ENCODE peak calls at places on chromosomes 3 and 15, in seven cellular contexts. One of them, this sample, is unnamed.

GRCh38 chr15:41620536-41621199 is 39.5 kb upstream of the MGA start:
- DNase-seq in fibroblast of villous mesenchyme: no peak
- DNase-seq in psoas muscle: no peak
- DNase-seq in esophagus muscularis mucosa: no peak
- DNase-seq in AG09309: no peak
- DNase-seq in thoracic aorta: no peak
- DNase-seq in cardiac fibroblast: no peak
- DNase-seq in this sample: no peak

GRCh38 chr3:71579934-71580318 is 3.6 kb downstream of the FOXP1 start:
- DNase-seq in fibroblast of villous mesenchyme: no peak
- DNase-seq in psoas muscle: no peak
- DNase-seq in esophagus muscularis mucosa: peak
- DNase-seq in AG09309: no peak
- DNase-seq in thoracic aorta: no peak
- DNase-seq in cardiac fibroblast: peak
- DNase-seq in this sample: no peak

GRCh38 chr3:66237551-66237950 is 16.8 kb downstream of the SLC25A26 start:
- DNase-seq in fibroblast of villous mesenchyme: peak
- DNase-seq in psoas muscle: no peak
- DNase-seq in esophagus muscularis mucosa: no peak
- DNase-seq in AG09309: no peak
- DNase-seq in thoracic aorta: no peak
- DNase-seq in cardiac fibroblast: no peak
- DNase-seq in this sample: no peak

GRCh38 chr15:58165661-58166060 is 27.5 kb downstream of the AQP9 start:
- DNase-seq in fibroblast of villous mesenchyme: peak
- DNase-seq in psoas muscle: no peak
- DNase-seq in esophagus muscularis mucosa: no peak
- DNase-seq in AG09309: peak
- DNase-seq in thoracic aorta: no peak
- DNase-seq in cardiac fibroblast: peak
- DNase-seq in this sample: peak

GRCh38 chr15:74320358-74321247 is 46.8 kb downstream of the CYP11A1 start:
- DNase-seq in fibroblast of villous mesenchyme: peak
- DNase-seq in psoas muscle: peak
- DNase-seq in esophagus muscularis mucosa: no peak
- DNase-seq in AG09309: no peak
- DNase-seq in thoracic aorta: no peak
- DNase-seq in cardiac fibroblast: peak
- DNase-seq in this sample: no peak

GRCh38 chr3:12807066-12807465 is 10.6 kb downstream of the CAND2 start:
- DNase-seq in fibroblast of villous mesenchyme: no peak
- DNase-seq in psoas muscle: no peak
- DNase-seq in esophagus muscularis mucosa: no peak
- DNase-seq in AG09309: no peak
- DNase-seq in thoracic aorta: no peak
- DNase-seq in cardiac fibroblast: no peak
- DNase-seq in this sample: no peak

GRCh38 chr3:65676592-65676991 is 362.1 kb downstream of the MAGI1 start:
- DNase-seq in fibroblast of villous mesenchyme: no peak
- DNase-seq in psoas muscle: no peak
- DNase-seq in esophagus muscularis mucosa: no peak
- DNase-seq in AG09309: no peak
- DNase-seq in thoracic aorta: no peak
- DNase-seq in cardiac fibroblast: no peak
- DNase-seq in this sample: no peak

GRCh38 chr15:73927003-73927475 is 777 bp downstream of the LOXL1 start:
- DNase-seq in fibroblast of villous mesenchyme: no peak
- DNase-seq in psoas muscle: peak
- DNase-seq in esophagus muscularis mucosa: no peak
- DNase-seq in AG09309: no peak
- DNase-seq in thoracic aorta: no peak
- DNase-seq in cardiac fibroblast: no peak
- DNase-seq in this sample: no peak

GRCh38 chr15:77839970-77840609 is 207.4 kb upstream of the LINGO1 start:
- DNase-seq in fibroblast of villous mesenchyme: no peak
- DNase-seq in psoas muscle: peak
- DNase-seq in esophagus muscularis mucosa: no peak
- DNase-seq in AG09309: no peak
- DNase-seq in thoracic aorta: no peak
- DNase-seq in cardiac fibroblast: no peak
- DNase-seq in this sample: no peak

GRCh38 chr15:83288381-83288801 is 3.9 kb upstream of the BNC1 start:
- DNase-seq in fibroblast of villous mesenchyme: no peak
- DNase-seq in psoas muscle: no peak
- DNase-seq in esophagus muscularis mucosa: peak
- DNase-seq in AG09309: no peak
- DNase-seq in thoracic aorta: no peak
- DNase-seq in cardiac fibroblast: no peak
- DNase-seq in this sample: no peak

GRCh38 chr3:143119009-143119914 is at the start of gene CHST2:
- DNase-seq in fibroblast of villous mesenchyme: peak
- DNase-seq in psoas muscle: peak
- DNase-seq in esophagus muscularis mucosa: peak
- DNase-seq in AG09309: peak
- DNase-seq in thoracic aorta: no peak
- DNase-seq in cardiac fibroblast: peak
- DNase-seq in this sample: peak

GRCh38 chr3:103624289-103624688 is 1189.5 kb downstream of the ZPLD1 start:
- DNase-seq in fibroblast of villous mesenchyme: no peak
- DNase-seq in psoas muscle: no peak
- DNase-seq in esophagus muscularis mucosa: no peak
- DNase-seq in AG09309: no peak
- DNase-seq in thoracic aorta: no peak
- DNase-seq in cardiac fibroblast: no peak
- DNase-seq in this sample: no peak

GRCh38 chr3:128864351-128864811 is 15.0 kb upstream of the ACAD9 start:
- DNase-seq in fibroblast of villous mesenchyme: no peak
- DNase-seq in psoas muscle: no peak
- DNase-seq in esophagus muscularis mucosa: no peak
- DNase-seq in AG09309: no peak
- DNase-seq in thoracic aorta: no peak
- DNase-seq in cardiac fibroblast: no peak
- DNase-seq in this sample: no peak

GRCh38 chr3:196081834-196082470 is at the start of gene TFRC:
- DNase-seq in fibroblast of villous mesenchyme: peak
- DNase-seq in psoas muscle: peak
- DNase-seq in esophagus muscularis mucosa: peak
- DNase-seq in AG09309: peak
- DNase-seq in thoracic aorta: peak
- DNase-seq in cardiac fibroblast: peak
- DNase-seq in this sample: peak
- TF ChIP-seq CTCF in fibroblast of villous mesenchyme: no peak
- TF ChIP-seq CTCF in psoas muscle: no peak
- TF ChIP-seq CTCF in esophagus muscularis mucosa: no peak
- TF ChIP-seq CTCF in AG09309: no peak
- TF ChIP-seq CTCF in thoracic aorta: no peak
- TF ChIP-seq CTCF in cardiac fibroblast: no peak
- TF ChIP-seq CTCF in this sample: no peak

DNA sequence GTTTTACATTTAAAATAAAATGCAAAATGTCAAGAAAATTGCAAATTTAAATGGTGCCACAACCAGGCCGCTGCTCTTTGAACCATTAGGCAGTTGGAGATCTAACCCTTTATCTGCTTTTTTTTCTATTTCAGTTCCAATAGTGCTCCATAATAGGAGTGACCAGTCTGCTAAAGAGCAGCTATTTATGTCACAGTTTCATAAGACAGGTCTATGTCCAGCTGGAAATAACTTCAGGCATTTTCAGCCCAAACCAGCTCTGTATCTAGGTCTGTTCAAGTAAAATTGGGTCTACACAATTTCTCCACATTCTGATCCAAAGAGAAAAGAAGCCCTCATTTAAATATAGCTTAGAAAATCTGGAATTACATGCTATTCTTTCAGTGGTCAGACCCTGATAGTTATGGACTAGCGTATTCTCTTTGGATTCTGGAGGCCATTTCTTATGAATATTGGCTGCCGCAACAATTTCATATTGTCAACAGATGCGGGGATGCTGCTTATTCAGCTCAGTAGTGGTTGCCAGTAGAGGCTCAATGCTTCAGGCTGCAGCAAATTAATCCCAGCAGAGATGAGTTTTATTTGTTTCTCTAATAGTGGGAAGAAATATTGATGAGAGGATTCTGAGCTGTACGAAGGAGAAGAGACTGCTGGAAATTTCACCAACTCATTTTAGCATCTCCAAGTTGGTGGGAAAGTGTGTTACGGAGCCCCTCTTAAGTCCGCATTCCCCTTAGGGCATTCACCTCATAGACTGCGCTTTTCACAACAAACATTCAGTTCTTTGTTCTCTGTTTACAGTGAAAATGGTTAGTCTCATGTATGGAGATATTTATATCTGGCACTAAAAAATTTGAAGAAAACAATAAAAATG is 887.0 kb downstream of the ROBO1 start:
- DNase-seq in fibroblast of villous mesenchyme: no peak
- DNase-seq in psoas muscle: no peak
- DNase-seq in esophagus muscularis mucosa: no peak
- DNase-seq in AG09309: no peak
- DNase-seq in thoracic aorta: no peak
- DNase-seq in cardiac fibroblast: peak
- DNase-seq in this sample: no peak
- H3K4me3 ChIP-seq in fibroblast of villous mesenchyme: no peak
- H3K4me3 ChIP-seq in psoas muscle: peak
- H3K4me3 ChIP-seq in esophagus muscularis mucosa: peak
- H3K4me3 ChIP-seq in AG09309: no peak
- H3K4me3 ChIP-seq in thoracic aorta: peak
- H3K4me3 ChIP-seq in cardiac fibroblast: no peak
- H3K4me3 ChIP-seq in this sample: no peak

GRCh38 chr3:123876858-123877257 is 7.3 kb downstream of the MYLK start:
- DNase-seq in fibroblast of villous mesenchyme: no peak
- DNase-seq in psoas muscle: no peak
- DNase-seq in esophagus muscularis mucosa: no peak
- DNase-seq in AG09309: no peak
- DNase-seq in thoracic aorta: no peak
- DNase-seq in cardiac fibroblast: no peak
- DNase-seq in this sample: no peak
- TF ChIP-seq CTCF in fibroblast of villous mesenchyme: peak
- TF ChIP-seq CTCF in psoas muscle: no peak
- TF ChIP-seq CTCF in esophagus muscularis mucosa: no peak
- TF ChIP-seq CTCF in AG09309: peak
- TF ChIP-seq CTCF in thoracic aorta: peak
- TF ChIP-seq CTCF in cardiac fibroblast: peak
- TF ChIP-seq CTCF in this sample: peak

GRCh38 chr3:189496375-189497138 is 134.6 kb upstream of the TP63 start:
- DNase-seq in fibroblast of villous mesenchyme: no peak
- DNase-seq in psoas muscle: no peak
- DNase-seq in esophagus muscularis mucosa: no peak
- DNase-seq in AG09309: no peak
- DNase-seq in thoracic aorta: no peak
- DNase-seq in cardiac fibroblast: no peak
- DNase-seq in this sample: no peak
- H3K4me3 ChIP-seq in fibroblast of villous mesenchyme: no peak
- H3K4me3 ChIP-seq in psoas muscle: no peak
- H3K4me3 ChIP-seq in esophagus muscularis mucosa: no peak
- H3K4me3 ChIP-seq in AG09309: no peak
- H3K4me3 ChIP-seq in thoracic aorta: no peak
- H3K4me3 ChIP-seq in cardiac fibroblast: no peak
- H3K4me3 ChIP-seq in this sample: no peak

GRCh38 chr15:98581715-98582114 is 66.6 kb upstream of the IGF1R start:
- DNase-seq in fibroblast of villous mesenchyme: no peak
- DNase-seq in psoas muscle: no peak
- DNase-seq in esophagus muscularis mucosa: no peak
- DNase-seq in AG09309: no peak
- DNase-seq in thoracic aorta: no peak
- DNase-seq in cardiac fibroblast: no peak
- DNase-seq in this sample: no peak

GRCh38 chr15:98586066-98586465 is 62.3 kb upstream of the IGF1R start:
- DNase-seq in fibroblast of villous mesenchyme: no peak
- DNase-seq in psoas muscle: no peak
- DNase-seq in esophagus muscularis mucosa: peak
- DNase-seq in AG09309: no peak
- DNase-seq in thoracic aorta: no peak
- DNase-seq in cardiac fibroblast: no peak
- DNase-seq in this sample: no peak

GRCh38 chr15:98580577-98580976 is 67.8 kb upstream of the IGF1R start:
- DNase-seq in fibroblast of villous mesenchyme: no peak
- DNase-seq in psoas muscle: no peak
- DNase-seq in esophagus muscularis mucosa: peak
- DNase-seq in AG09309: no peak
- DNase-seq in thoracic aorta: no peak
- DNase-seq in cardiac fibroblast: no peak
- DNase-seq in this sample: no peak

GRCh38 chr15:98583758-98584157 is 64.6 kb upstream of the IGF1R start:
- DNase-seq in fibroblast of villous mesenchyme: no peak
- DNase-seq in psoas muscle: no peak
- DNase-seq in esophagus muscularis mucosa: no peak
- DNase-seq in AG09309: no peak
- DNase-seq in thoracic aorta: no peak
- DNase-seq in cardiac fibroblast: no peak
- DNase-seq in this sample: no peak

DNA sequence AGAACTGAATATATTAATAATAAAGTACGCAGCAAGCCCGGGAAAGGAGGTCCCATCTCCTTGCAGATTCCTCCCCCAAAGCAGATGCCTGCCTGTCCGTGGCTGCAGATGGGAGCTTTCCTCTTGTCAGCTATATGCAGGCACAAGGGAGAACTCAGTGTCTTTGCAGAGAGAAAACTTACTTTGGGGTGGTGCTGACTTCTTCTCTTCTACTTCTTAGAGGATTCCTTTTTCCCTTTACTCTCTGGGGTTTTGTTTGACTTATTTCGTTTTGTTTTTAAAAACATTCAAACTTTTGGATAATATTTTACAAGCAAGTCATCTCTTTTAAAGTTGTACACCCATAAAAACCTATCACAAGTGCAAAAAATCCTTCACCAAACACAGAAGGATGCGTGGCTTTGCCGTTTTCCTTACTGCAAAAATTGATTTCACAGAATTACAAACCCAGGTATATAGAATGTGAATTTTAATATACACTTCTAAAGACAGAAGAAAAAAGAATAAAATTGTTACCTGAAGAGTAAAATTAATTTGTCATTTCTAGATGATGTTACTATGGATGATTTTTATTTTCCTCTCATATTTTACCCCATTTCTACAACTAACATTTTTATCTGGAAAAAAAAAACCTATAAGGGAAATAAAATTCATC is 65.3 kb upstream of the IGF1R start:
- DNase-seq in fibroblast of villous mesenchyme: no peak
- DNase-seq in psoas muscle: no peak
- DNase-seq in esophagus muscularis mucosa: peak
- DNase-seq in AG09309: no peak
- DNase-seq in thoracic aorta: no peak
- DNase-seq in cardiac fibroblast: no peak
- DNase-seq in this sample: no peak
- TF ChIP-seq CTCF in fibroblast of villous mesenchyme: no peak
- TF ChIP-seq CTCF in psoas muscle: no peak
- TF ChIP-seq CTCF in esophagus muscularis mucosa: no peak
- TF ChIP-seq CTCF in AG09309: no peak
- TF ChIP-seq CTCF in thoracic aorta: no peak
- TF ChIP-seq CTCF in cardiac fibroblast: no peak
- TF ChIP-seq CTCF in this sample: no peak